ENCODE peak calls at places on chromosomes 11 and 22, in six cellular contexts. B, H, V, T, F and M are unnamed samples.

GRCh38 chr22:37158963-37159290 is 9.2 kb upstream of the IL2RB start:
- DNase-seq in F (no peak), B (no peak), H (no peak), T (no peak), V (no peak), M (no peak)

GRCh38 chr11:47917643-47918369 is 62.6 kb upstream of the PTPRJ start:
- DNase-seq in H (no peak), F (peak; percentile 73), V (peak; percentile 90), B (peak; percentile 94), T (peak; percentile 93), M (no peak)

GRCh38 chr22:35172452-35172851 is 84.8 kb upstream of the HMGXB4 start:
- DNase-seq in F (no peak), T (no peak), B (no peak), H (no peak), V (peak; percentile 17), M (no peak)

GRCh38 chr11:130622126-130622525 is 173.7 kb downstream of the ADAMTS15 start:
- DNase-seq in H (no peak), V (no peak), F (no peak), B (no peak), T (no peak), M (no peak)

GRCh38 chr11:66723693-66724092 is 5.3 kb downstream of the SPTBN2 start:
- DNase-seq in F (no peak), V (no peak), B (no peak), T (no peak), H (no peak), M (no peak)

GRCh38 chr11:129999407-129999806 is 3.2 kb downstream of the PRDM10 start:
- DNase-seq in V (no peak), T (no peak), B (no peak), F (no peak), H (no peak), M (no peak)

GRCh38 chr11:71430166-71430565 is 18.0 kb downstream of the DHCR7 start:
- DNase-seq in B (no peak), F (no peak), V (peak; percentile 63), T (no peak), H (no peak), M (no peak)

GRCh38 chr11:132962026-132962425 is 570.3 kb downstream of the OPCML start:
- DNase-seq in T (no peak), F (no peak), H (peak; percentile 6), B (peak; percentile 87), V (no peak), M (no peak)

GRCh38 chr11:10495464-10495786 is 40.4 kb downstream of the AMPD3 start:
- DNase-seq in H (no peak), T (no peak), F (no peak), V (no peak), B (no peak), M (peak; percentile 84)

GRCh38 chr22:28129319-28129962 is 210.4 kb upstream of the PITPNB start:
- DNase-seq in F (no peak), B (no peak), V (no peak), H (no peak), T (no peak), M (no peak)

GRCh38 chr11:62805044-62805892 is at the start of gene NXF1:
- DNase-seq in T (peak; percentile 91), B (peak; percentile 75), V (peak; percentile 97), H (peak; percentile 92), F (peak; percentile 71), M (peak; percentile 95)

GRCh38 chr11:16832193-16832539 is 93.7 kb downstream of the C11orf58 start:
- DNase-seq in T (no peak), V (no peak), F (no peak), B (no peak), H (no peak), M (no peak)

GRCh38 chr22:45876136-45877035 is 100.6 kb downstream of the WNT7B start:
- DNase-seq in H (no peak), F (no peak), B (no peak), T (peak; percentile 1), V (peak; percentile 52), M (no peak)

GRCh38 chr22:43946391-43946680 is 8.9 kb upstream of the SAMM50 start:
- DNase-seq in T (no peak), H (no peak), B (no peak), V (no peak), F (no peak), M (no peak)

GRCh38 chr11:134260503-134260902 is 7.1 kb downstream of the ACAD8 start:
- DNase-seq in V (no peak), H (no peak), T (no peak), F (no peak), B (no peak), M (no peak)

GRCh38 chr22:50072714-50073538 is 12.3 kb downstream of the MLC1 start:
- DNase-seq in F (no peak), T (no peak), V (peak; percentile 30), B (no peak), H (no peak), M (no peak)

GRCh38 chr11:31959711-31960110 is 131.2 kb upstream of the RCN1 start:
- DNase-seq in V (no peak), F (no peak), B (peak; percentile 56), T (no peak), H (peak; percentile 43), M (no peak)

GRCh38 chr11:110112457-110112856 is 19.3 kb downstream of the ZC3H12C start:
- DNase-seq in F (no peak), V (no peak), H (no peak), T (no peak), B (no peak), M (no peak)

GRCh38 chr22:46744581-46744980 is 6.5 kb upstream of the CERK start:
- DNase-seq in T (no peak), F (no peak), B (no peak), H (no peak), V (no peak), M (no peak)

GRCh38 chr11:133903875-133904817 is 52.6 kb downstream of the IGSF9B start:
- DNase-seq in F (no peak), H (no peak), V (peak; percentile 2), B (no peak), T (no peak), M (no peak)

GRCh38 chr22:37824674-37825641 is 1.8 kb downstream of the GALR3 start:
- DNase-seq in V (no peak), T (no peak), H (peak; percentile 25), F (no peak), B (peak; percentile 29), M (no peak)

GRCh38 chr11:15236514-15236913 is 121.8 kb downstream of the INSC start:
- DNase-seq in T (no peak), V (no peak), F (no peak), B (no peak), H (no peak), M (no peak)

GRCh38 chr22:50011447-50012200 is 941 bp downstream of the IL17REL start:
- DNase-seq in V (peak; percentile 72), H (no peak), T (no peak), B (no peak), F (no peak), M (peak; percentile 58)

GRCh38 chr11:82930229-82930628 is 28.7 kb downstream of the DDIAS start:
- DNase-seq in F (no peak), B (no peak), V (no peak), H (no peak), T (no peak), M (no peak)
- H3K4me1 ChIP-seq in F (no peaks in the 10 kb centered on the region), B (no peaks in the 10 kb centered on the region), V (no peaks in the 10 kb centered on the region), H (no peaks in the 10 kb centered on the region), T (no peaks in the 10 kb centered on the region), M (no peaks in the 10 kb centered on the region)

DNA sequence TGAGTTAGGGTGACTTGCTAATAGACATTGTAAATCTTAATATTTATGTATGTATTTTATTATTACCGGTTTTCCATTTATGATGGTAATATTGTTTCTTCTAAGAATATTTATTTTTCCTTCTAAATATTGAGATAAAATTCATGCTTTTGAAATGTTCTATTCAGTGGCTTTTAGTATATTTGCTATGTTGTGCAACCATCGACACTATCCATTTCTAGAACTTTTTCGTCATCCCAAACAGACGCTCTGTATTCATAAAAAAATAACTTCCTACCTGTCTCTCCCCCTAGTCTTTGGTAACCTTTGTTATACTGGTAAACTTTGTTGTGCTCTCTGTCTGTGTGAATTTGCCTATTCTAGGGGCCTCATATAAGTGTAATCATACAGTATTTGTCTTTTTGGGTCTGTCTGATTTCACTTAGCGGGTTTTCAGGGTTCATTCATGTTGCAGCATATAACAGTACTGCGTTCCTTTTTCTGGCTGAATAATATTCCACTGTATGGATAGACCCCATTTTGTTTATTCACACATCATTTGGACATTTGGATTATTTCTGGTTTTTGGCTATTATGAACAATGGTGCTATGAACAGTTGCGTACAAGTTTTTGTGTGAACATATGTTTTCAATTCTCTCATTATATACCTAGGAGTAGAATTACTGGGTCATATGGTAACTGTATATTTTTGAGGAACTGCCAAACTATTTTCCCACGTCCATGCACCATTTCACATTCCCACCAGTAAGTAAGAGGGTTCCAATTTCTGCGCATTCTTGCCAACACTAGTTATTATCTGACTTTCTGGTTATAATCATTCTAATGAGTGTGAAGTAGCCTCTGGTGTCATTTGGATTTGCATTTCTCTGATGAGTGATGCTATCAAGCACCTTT is 15.9 kb downstream of the NEAT1 start:
- DNase-seq in H (no peak), B (no peak), F (no peak), T (no peak), V (no peak), M (no peak)
- H3K36me3 ChIP-seq in H (peaks cover 40% of the 10 kb centered on the region), B (peaks cover 59% of the 10 kb centered on the region), F (peaks cover 81% of the 10 kb centered on the region), T (peaks cover under 1% of the 10 kb centered on the region), V (peaks cover 80% of the 10 kb centered on the region), M (peaks cover 61% of the 10 kb centered on the region)

DNA sequence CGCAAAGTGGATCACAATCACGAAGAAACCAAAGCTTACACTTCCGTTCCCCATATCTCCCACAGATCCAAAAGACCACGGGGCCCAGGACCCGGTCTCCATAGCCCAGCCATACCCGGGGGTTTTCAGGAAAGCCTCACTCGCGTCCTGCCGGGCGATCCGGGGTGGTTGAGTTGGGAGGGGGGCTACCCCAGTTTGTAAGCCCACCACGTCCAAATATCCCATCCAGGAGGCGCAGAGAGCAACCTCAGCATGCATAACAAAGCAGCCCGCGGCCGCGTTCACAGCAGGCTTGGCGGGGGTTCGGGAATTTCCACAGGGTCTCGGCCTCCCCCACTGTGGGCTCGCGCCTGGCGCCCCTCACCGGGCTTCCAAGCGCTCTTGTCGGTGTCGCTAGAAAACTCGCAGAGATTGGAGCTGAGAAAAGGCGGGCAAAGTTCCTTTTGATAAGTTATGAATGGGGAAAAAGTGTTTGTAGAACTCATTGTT is 9.5 kb downstream of the SDF2L1 start:
- DNase-seq in T (no peak), H (no peak), B (no peak), F (no peak), V (no peak), M (no peak)
- H3K27ac ChIP-seq in T (no peak overlapping the region), H (peak overlapping the region; percentile 32), B (peak overlapping the region; percentile 51), F (no peak overlapping the region), V (peak overlapping the region; percentile 3), M (no peak overlapping the region)

DNA sequence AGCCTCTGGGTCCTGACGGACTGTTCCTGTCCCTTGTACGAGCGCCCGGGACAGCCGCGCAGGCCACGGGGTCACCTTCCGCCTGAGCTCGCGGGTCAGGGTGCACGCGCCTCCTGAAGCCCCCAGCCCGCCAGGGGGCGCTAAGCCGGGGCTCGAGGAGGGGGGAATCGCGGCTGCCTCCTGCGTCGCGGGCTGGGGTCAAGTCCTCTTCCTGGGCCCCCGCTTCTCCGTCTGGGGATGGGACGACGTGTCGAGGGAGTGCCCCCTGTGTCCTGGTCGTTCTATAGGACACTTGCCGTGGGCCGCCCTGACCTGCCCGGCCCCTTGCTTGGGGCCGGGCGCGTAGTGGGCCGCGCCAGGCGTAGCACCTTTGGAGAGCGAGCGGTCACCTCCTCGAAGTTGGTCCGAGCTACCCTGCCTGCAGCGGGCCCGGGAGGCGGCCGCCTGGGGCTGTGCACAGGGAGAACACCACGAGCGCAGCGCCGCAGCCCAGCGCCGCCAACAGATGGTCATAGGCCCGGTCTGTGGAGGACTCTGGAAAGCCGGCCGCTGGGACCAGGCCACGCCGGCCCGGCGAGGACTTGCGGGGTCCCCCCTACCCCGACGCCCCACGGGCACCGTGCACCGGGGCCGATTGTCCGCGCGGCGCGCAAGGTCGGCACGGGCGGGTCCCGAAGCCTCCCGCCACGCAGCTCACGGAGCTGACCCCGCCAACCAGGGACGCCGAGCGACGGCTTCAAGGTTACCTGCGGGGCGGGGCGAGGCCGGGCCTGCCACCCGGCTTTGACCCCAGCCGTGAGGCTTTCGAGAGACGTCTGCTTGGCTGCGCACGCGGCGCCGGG is 2.7 kb upstream of the WNT11 start:
- DNase-seq in B (no peak), V (peak; percentile 90), H (peak; percentile 30), F (no peak), T (peak; percentile 85), M (no peak)
- H3K4me1 ChIP-seq in B (peaks cover 40% of the 10 kb centered on the region), V (peaks cover 27% of the 10 kb centered on the region), H (peaks cover 40% of the 10 kb centered on the region), F (peaks cover 36% of the 10 kb centered on the region), T (no peaks in the 10 kb centered on the region), M (peaks cover 51% of the 10 kb centered on the region)